ENCODE peak calls at places on chromosome 13, in four cellular contexts. X is SK-N-SH, S is hepatocyte, L is GM23248. M is an unnamed sample.
A peak's percentile ranks its signal among the peaks of the same experiment; 100 is the strongest.

GRCh38 chr13:111949311-111949710 is 117.6 kb upstream of the SOX1 start:
- DNase-seq in S (no peak), L (no peak), X (no peak), M (no peak)

GRCh38 chr13:91632071-91632470 is 233.7 kb downstream of the GPC5 start:
- DNase-seq in L (peak; percentile 3), S (no peak), X (no peak), M (no peak)

GRCh38 chr13:112444001-112444311 is 67.8 kb downstream of the SPACA7 start:
- DNase-seq in L (peak; percentile 71), X (peak; percentile 88), S (peak; percentile 87), M (peak; percentile 25)

GRCh38 chr13:61123533-61124269 is 291.9 kb downstream of the PCDH20 start:
- DNase-seq in L (no peak), S (no peak), X (no peak), M (no peak)

GRCh38 chr13:44713793-44714469 is 137.8 kb upstream of the TSC22D1 start:
- DNase-seq in S (peak; percentile 26), X (no peak), L (peak; percentile 95), M (no peak)

GRCh38 chr13:20270163-20270865 is 38.2 kb upstream of the GJB6 start:
- DNase-seq in S (peak; percentile 40), X (no peak), L (no peak), M (no peak)

GRCh38 chr13:106619688-106620555 is 52.0 kb upstream of the ARGLU1 start:
- DNase-seq in L (peak; percentile 83), X (peak; percentile 70), S (peak; percentile 84), M (peak; percentile 45)

GRCh38 chr13:110275931-110276552 is 30.9 kb downstream of the COL4A1 start:
- DNase-seq in L (no peak), X (no peak), S (no peak), M (no peak)

GRCh38 chr13:21846605-21847004 is 175.7 kb downstream of the FGF9 start:
- DNase-seq in S (no peak), X (no peak), L (no peak), M (no peak)

GRCh38 chr13:21541271-21541670 is 62.7 kb downstream of the MICU2 start:
- DNase-seq in L (no peak), X (no peak), S (no peak), M (no peak)

GRCh38 chr13:108425056-108425455 is 155.5 kb downstream of the TNFSF13B start:
- DNase-seq in S (no peak), L (no peak), X (no peak), M (no peak)

GRCh38 chr13:32037471-32037870 is 5.9 kb downstream of the FRY start:
- DNase-seq in X (no peak), L (no peak), S (no peak), M (no peak)

GRCh38 chr13:92656103-92656502 is 570.5 kb upstream of the GPC6 start:
- DNase-seq in L (no peak), S (no peak), X (no peak), M (no peak)

GRCh38 chr13:114065926-114066774 is 66.3 kb downstream of the RASA3 start:
- DNase-seq in L (peak; percentile 51), S (no peak), X (no peak), M (no peak)

GRCh38 chr13:98022210-98022609 is 68.7 kb downstream of the IPO5 start:
- DNase-seq in X (no peak), S (no peak), L (peak; percentile 86), M (no peak)

GRCh38 chr13:80473695-80474094 is 132.8 kb upstream of the SPRY2 start:
- DNase-seq in X (no peak), S (peak; percentile 31), L (peak; percentile 7), M (no peak)

GRCh38 chr13:30848332-30849027 is 57.6 kb upstream of the MEDAG start:
- DNase-seq in S (no peak), X (no peak), L (no peak), M (no peak)

GRCh38 chr13:49622174-49622946 is 5.9 kb upstream of the ARL11 start:
- DNase-seq in S (no peak), X (no peak), L (no peak), M (no peak)

GRCh38 chr13:38950987-38951386 is 39.6 kb downstream of the STOML3 start:
- DNase-seq in L (no peak), X (no peak), S (no peak), M (no peak)

GRCh38 chr13:23735329-23735728 is 153.9 kb downstream of the MIPEP start:
- DNase-seq in S (no peak), X (no peak), L (no peak), M (no peak)

GRCh38 chr13:45048890-45049407 is 59.6 kb downstream of the GPALPP1 start:
- DNase-seq in S (no peak), X (no peak), L (no peak), M (peak; percentile 14)

GRCh38 chr13:21326155-21327030 is 132.7 kb downstream of the ZDHHC20 start:
- DNase-seq in L (peak; percentile 88), X (peak; percentile 70), S (peak; percentile 61), M (no peak)

GRCh38 chr13:46736568-46736967 is 60.4 kb downstream of the ESD start:
- DNase-seq in X (no peak), L (no peak), S (no peak), M (no peak)

GRCh38 chr13:19882231-19882630 is 18.8 kb upstream of the ZMYM5 start:
- DNase-seq in S (no peak), L (no peak), X (no peak), M (no peak)

GRCh38 chr13:47211106-47211505 is 314.3 kb upstream of the HTR2A start:
- DNase-seq in S (no peak), X (no peak), L (peak; percentile 18), M (no peak)

GRCh38 chr13:20465218-20465879 is 60.3 kb downstream of the CRYL1 start:
- DNase-seq in L (peak; percentile 34), X (no peak), S (no peak), M (no peak)

GRCh38 chr13:33235078-33235477 is 50.5 kb downstream of the STARD13 start:
- DNase-seq in S (no peak), L (peak; percentile 39), X (no peak), M (no peak)

GRCh38 chr13:35879111-35879510 is 252.1 kb downstream of the DCLK1 start:
- DNase-seq in X (no peak), L (no peak), S (no peak), M (no peak)
- H3K9me2 ChIP-seq in X (no peaks in the 10 kb centered on the region), L (no peaks in the 10 kb centered on the region), S (no peaks in the 10 kb centered on the region), M (no peaks in the 10 kb centered on the region)

GRCh38 chr13:66657165-66657895 is 572.8 kb downstream of the PCDH9 start:
- DNase-seq in L (peak; percentile 22), X (peak; percentile 28), S (peak; percentile 50), M (no peak)

GRCh38 chr13:66659291-66660012 is 570.7 kb downstream of the PCDH9 start:
- DNase-seq in L (no peak), X (no peak), S (no peak), M (peak; percentile 90)

GRCh38 chr13:66660013-66660804 is 569.9 kb downstream of the PCDH9 start:
- DNase-seq in S (peak; percentile 4), L (peak; percentile 2), X (no peak), M (peak; percentile 79)

GRCh38 chr13:66663206-66663605 is 566.9 kb downstream of the PCDH9 start:
- DNase-seq in S (no peak), X (no peak), L (no peak), M (no peak)

DNA sequence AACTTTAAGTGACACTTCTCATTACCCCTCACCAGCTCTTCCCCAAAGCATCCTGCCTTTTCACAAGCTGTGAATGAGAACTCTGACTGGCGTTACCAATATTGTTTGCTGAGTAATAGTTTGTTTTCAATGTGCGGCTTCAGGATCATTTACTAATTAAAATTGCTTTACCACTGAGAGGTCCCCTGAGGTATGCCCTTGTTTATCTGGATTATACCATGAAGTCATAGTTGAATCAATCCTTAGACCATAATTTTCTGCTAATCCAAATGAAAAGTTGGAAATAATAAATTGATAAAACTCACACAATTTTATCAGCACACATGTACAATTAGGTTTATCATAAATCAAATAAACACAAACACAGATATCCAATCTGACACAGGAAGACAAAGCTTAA is 568.8 kb downstream of the PCDH9 start:
- DNase-seq in X (no peak), L (no peak), S (no peak), M (no peak)
- H3K4me2 ChIP-seq in X (no peak overlapping the region), L (no peak overlapping the region), S (no peak overlapping the region), M (peak overlapping the region; percentile 87)

DNA sequence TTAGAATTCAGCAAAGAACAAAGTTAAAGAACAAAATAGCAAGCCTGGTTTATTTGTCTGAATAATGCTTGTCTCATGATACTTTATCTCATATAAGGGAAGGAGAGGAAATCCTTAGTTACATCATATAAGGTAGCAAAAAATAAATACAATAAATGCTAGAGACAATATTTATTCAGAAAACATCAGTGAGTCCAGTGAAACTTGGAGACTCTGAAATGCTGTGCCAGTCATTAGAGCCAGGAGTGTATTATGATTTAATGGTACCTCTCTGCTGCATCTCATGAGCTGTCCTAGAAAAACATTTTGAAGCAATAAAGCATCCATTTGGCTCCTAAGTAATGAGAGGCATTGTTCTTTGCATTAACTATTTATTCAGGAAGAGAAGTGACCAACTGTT is 104.9 kb downstream of the DGKH start:
- DNase-seq in L (no peak), X (no peak), S (no peak), M (no peak)
- H2AFZ ChIP-seq in L (no peak overlapping the region), X (no peak overlapping the region), S (no peak overlapping the region), M (no peak overlapping the region)

GRCh38 chr13:73661687-73662425 is 472.3 kb downstream of the KLF12 start:
- DNase-seq in X (no peak), S (no peak), L (no peak), M (no peak)

GRCh38 chr13:73661066-73661465 is 473.1 kb downstream of the KLF12 start:
- DNase-seq in S (no peak), L (no peak), X (no peak), M (no peak)

GRCh38 chr13:73658639-73659038 is 475.6 kb downstream of the KLF12 start:
- DNase-seq in L (no peak), X (no peak), S (no peak), M (no peak)

GRCh38 chr13:73665279-73665678 is 468.9 kb downstream of the KLF12 start:
- DNase-seq in S (no peak), L (no peak), X (no peak), M (no peak)

DNA sequence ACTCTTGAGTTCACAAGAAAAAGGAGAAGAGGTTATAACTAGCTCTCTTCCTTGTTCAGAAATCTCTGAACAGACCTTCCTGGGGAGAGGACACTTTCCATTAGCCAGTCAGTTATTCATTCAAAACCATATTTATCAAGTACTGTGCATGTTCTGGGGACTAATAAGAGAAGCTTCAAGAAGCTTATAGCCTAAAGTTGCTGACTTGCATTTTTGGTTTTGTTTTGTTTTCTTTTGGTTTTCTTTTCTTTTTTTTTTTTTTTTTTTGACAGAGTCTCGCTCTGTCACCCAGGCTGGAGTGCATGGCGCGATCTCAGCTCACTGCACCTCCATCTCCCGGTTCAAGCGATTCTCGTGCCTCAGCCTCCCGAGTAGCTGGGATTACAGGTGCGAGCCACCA is 471.4 kb downstream of the KLF12 start:
- DNase-seq in L (no peak), S (no peak), X (no peak), M (no peak)
- H3K9me2 ChIP-seq in L (no peaks in the 10 kb centered on the region), S (no peaks in the 10 kb centered on the region), X (no peaks in the 10 kb centered on the region), M (no peaks in the 10 kb centered on the region)